ENCODE peak calls at places on chromosomes 7 and 10, in eight cellular contexts. P is SJSA1, F is psoas muscle, G is adrenal gland, A is left ventricle myocardium inferior, D is neural progenitor cell, J is tibial nerve, S is transverse colon. T is an unnamed sample. For H3K4me1, the result is how much of the 10 kb centered on the place peaks cover.

GRCh38 chr10:75894761-75895160 is 463.3 kb downstream of the LRMDA start:
- DNase-seq in P (no peak), F (no peak), G (no peak), A (no peak), D (no peak), J (no peak), S (no peak), T (no peak)

GRCh38 chr7:116732788-116733709 is 61.1 kb downstream of the MET start:
- DNase-seq in P (no peak), F (no peak), G (no peak), A (no peak), D (no peak), J (no peak), S (no peak), T (no peak)

GRCh38 chr10:121511943-121512342 is 86.3 kb downstream of the FGFR2 start:
- DNase-seq in P (no peak), F (no peak), G (no peak), A (no peak), D (no peak), J (no peak), S (no peak), T (no peak)

GRCh38 chr10:28569506-28570159 is 36.7 kb downstream of the WAC start:
- DNase-seq in P (no peak), F (no peak), G (no peak), A (no peak), D (no peak), J (no peak), S (no peak), T (no peak)

GRCh38 chr7:91772100-91772794 is 108.3 kb downstream of the MTERF1 start:
- DNase-seq in P (no peak), F (no peak), G (no peak), A (no peak), D (no peak), J (no peak), S (peak), T (no peak)

GRCh38 chr10:75211007-75211735 is 575 bp downstream of the VDAC2 start:
- DNase-seq in P (peak), F (no peak), G (no peak), A (no peak), D (no peak), J (no peak), S (peak), T (peak)

GRCh38 chr10:63416376-63416775 is 49.4 kb downstream of the JMJD1C start:
- DNase-seq in P (no peak), F (no peak), G (no peak), A (no peak), D (no peak), J (no peak), S (no peak), T (no peak)

GRCh38 chr10:11539191-11539868 is 72.1 kb downstream of the USP6NL start:
- DNase-seq in P (peak), F (no peak), G (no peak), A (no peak), D (no peak), J (no peak), S (no peak), T (no peak)

GRCh38 chr10:46175831-46176230 is 111.0 kb upstream of the ANTXRL start:
- DNase-seq in P (no peak), F (no peak), G (no peak), A (no peak), D (no peak), J (no peak), S (no peak), T (no peak)

GRCh38 chr7:151247611-151248176 is 800 bp downstream of the SMARCD3 start:
- DNase-seq in P (no peak), F (no peak), G (no peak), A (no peak), D (peak), J (no peak), S (no peak), T (peak)

GRCh38 chr7:113120647-113121046 is 2.3 kb upstream of the SMIM30 start:
- DNase-seq in P (no peak), F (no peak), G (no peak), A (no peak), D (no peak), J (no peak), S (no peak), T (no peak)

GRCh38 chr10:78806805-78807221 is 262.0 kb upstream of the ZMIZ1 start:
- DNase-seq in P (no peak), F (no peak), G (no peak), A (no peak), D (no peak), J (no peak), S (no peak), T (no peak)

GRCh38 chr7:1849351-1849951 is 179.4 kb downstream of the ELFN1 start:
- DNase-seq in P (no peak), F (peak), G (no peak), A (no peak), D (no peak), J (no peak), S (no peak), T (no peak)

GRCh38 chr7:106841896-106842390 is 23.1 kb upstream of the PIK3CG start:
- DNase-seq in P (peak), F (no peak), G (no peak), A (no peak), D (peak), J (no peak), S (no peak), T (no peak)

GRCh38 chr7:140016540-140016939 is 46.2 kb downstream of the PARP12 start:
- DNase-seq in P (no peak), F (no peak), G (no peak), A (no peak), D (no peak), J (no peak), S (no peak), T (no peak)

GRCh38 chr7:140017543-140017942 is 45.2 kb downstream of the PARP12 start:
- DNase-seq in P (no peak), F (no peak), G (no peak), A (no peak), D (no peak), J (no peak), S (no peak), T (no peak)

GRCh38 chr7:140015471-140015970 is 47.2 kb downstream of the PARP12 start:
- DNase-seq in P (no peak), F (no peak), G (no peak), A (no peak), D (no peak), J (no peak), S (no peak), T (no peak)

GRCh38 chr7:140018125-140019043 is 44.4 kb downstream of the PARP12 start:
- DNase-seq in P (no peak), F (no peak), G (no peak), A (no peak), D (no peak), J (no peak), S (no peak), T (no peak)

GRCh38 chr7:140017034-140017433 is 45.7 kb downstream of the PARP12 start:
- DNase-seq in P (no peak), F (no peak), G (no peak), A (no peak), D (no peak), J (no peak), S (no peak), T (no peak)
- H3K4me1 ChIP-seq in P (under half), F (under half), G (under half), A (under half), D (under half), J (under half), S (under half), T (under half)

DNA sequence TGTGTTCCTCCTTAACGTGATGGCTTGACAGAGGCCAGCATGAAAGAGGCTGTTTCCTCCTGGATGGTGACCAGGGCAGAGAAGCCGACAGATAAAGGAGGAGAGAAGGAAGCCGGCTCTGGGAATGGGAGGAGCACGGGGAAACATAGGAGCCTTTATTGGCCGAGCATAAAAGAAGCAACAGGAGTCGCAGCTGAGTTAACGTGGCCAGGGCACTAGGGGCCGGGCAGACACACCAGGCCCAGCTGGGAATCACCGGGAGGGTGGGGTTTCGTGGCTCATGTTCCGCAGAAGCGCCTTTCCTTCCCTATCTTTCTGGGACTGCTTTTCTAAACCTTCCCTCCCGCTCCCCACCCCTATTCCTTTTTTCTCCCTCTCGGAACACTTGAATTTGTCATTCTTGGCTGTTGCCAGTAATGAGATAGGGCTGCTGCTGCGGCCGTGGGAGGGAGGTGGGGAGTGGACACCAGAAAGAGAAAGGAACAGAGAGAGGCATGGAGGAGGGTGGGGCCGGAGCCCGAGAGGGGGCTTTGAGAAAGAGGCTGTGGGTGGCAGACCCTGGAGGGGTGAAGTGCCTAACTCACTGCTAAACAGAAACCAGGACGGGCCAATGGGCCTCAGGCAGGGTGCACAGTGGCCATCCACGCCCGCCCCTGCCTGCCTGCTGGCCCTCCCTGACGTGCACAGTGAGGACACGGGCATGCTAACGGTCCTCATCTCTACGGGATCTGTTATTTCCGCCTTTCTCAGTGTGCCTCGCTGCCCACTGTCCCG is 65.2 kb downstream of the COL13A1 start:
- DNase-seq in P (peak), F (no peak), G (peak), A (peak), D (peak), J (no peak), S (peak), T (peak)
- H3K4me1 ChIP-seq in P (half or more), F (under half), G (under half), A (under half), D (half or more), J (under half), S (under half), T (under half)

GRCh38 chr7:41701542-41701941 is 1.3 kb downstream of the INHBA start:
- DNase-seq in P (no peak), F (no peak), G (no peak), A (no peak), D (peak), J (no peak), S (no peak), T (no peak)
- H3K4me1 ChIP-seq in P (half or more), F (under half), G (under half), A (under half), D (under half), J (under half), S (under half), T (under half)

GRCh38 chr10:24417053-24417452 is 208.1 kb downstream of the KIAA1217 start:
- DNase-seq in P (no peak), F (no peak), G (no peak), A (no peak), D (no peak), J (no peak), S (no peak), T (peak)
- H3K4me1 ChIP-seq in P (under half), F (under half), G (under half), A (under half), D (under half), J (under half), S (under half), T (under half)

GRCh38 chr7:24963218-24963617 is 16.8 kb downstream of the OSBPL3 start:
- DNase-seq in P (no peak), F (peak), G (peak), A (no peak), D (no peak), J (no peak), S (peak), T (peak)
- H3K4me1 ChIP-seq in P (under half), F (under half), G (under half), A (under half), D (under half), J (under half), S (under half), T (under half)

DNA sequence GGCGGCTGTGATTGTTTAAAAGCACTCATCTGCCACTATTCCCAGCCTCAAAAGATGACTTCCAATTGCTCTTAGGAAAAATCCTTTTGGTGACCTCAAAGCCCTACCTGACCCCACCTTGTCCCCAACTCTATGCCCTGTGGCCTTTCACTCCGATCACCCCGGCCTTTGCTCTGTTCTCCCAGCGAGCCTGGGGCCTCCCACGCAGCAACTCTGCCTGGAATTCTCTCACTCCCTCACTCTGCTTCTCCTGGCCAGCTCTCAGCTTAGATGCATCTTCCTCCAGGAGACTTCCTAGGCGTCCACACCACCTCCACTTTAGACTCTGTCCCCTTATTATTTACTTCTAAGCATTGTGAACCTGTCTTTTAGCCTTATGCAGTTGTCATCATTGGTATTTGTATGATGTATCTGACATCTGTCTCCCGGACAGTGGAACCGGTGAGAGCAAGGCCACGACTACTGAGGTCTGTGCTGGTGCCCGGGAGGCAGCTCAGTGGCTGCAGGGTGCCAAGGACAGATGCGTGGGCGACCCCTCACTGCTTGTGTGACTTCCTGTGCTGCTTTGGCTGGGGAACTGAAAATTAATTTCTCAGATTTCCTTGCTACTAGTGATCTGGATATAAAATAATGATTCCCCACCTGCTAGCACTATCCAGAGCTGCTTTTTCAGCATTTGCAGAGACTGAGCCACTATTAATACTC is 63.0 kb downstream of the PIP4K2A start:
- DNase-seq in P (no peak), F (no peak), G (peak), A (no peak), D (no peak), J (no peak), S (no peak), T (peak)
- H3K4me1 ChIP-seq in P (under half), F (under half), G (under half), A (half or more), D (half or more), J (half or more), S (under half), T (under half)

DNA sequence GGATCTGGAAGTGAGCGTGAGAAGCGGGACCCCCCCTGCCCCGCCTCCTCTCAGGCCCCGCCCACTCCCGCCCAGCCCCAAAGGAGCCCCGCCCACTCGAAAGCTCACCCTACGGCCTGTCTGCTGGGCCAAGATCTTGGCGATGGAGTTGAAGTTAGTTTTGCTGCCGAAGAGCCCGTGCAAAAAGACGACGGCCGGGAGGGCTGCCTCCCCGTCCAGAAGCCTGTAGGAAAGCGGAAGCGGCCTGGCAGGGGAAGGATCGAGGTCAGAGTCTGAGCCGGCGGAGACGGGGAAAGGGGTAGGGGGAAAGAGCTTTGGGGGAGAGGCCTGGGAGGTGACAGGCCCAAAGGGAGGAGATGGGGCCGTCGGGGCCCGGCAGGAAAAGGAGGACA is 386 bp downstream of the ABHD11 start:
- DNase-seq in P (peak), F (peak), G (peak), A (peak), D (peak), J (peak), S (peak), T (peak)
- H3K4me1 ChIP-seq in P (under half), F (under half), G (under half), A (under half), D (under half), J (under half), S (under half), T (under half)

DNA sequence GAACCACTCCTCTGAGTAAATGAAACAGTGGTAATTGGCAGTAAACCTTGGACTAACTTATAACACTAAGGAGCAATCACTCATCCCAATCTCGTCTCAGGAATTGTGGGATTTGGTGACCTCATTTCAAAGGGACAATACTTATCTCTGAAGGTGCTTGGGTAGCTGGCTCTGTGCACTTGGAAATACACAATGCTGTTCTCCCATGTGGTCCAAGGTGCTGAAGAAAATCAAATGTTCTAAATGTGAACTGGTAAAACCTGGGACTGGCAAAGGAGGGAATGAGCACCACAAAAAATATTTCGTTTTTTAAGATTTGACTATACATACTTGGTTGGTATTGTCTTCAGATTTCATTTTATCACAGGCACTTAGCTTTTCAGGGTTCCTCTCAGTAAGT is 1193.0 kb downstream of the SORCS1 start:
- DNase-seq in P (no peak), F (no peak), G (no peak), A (no peak), D (no peak), J (no peak), S (no peak), T (no peak)
- H3K4me1 ChIP-seq in P (under half), F (under half), G (under half), A (under half), D (under half), J (under half), S (under half), T (under half)

DNA sequence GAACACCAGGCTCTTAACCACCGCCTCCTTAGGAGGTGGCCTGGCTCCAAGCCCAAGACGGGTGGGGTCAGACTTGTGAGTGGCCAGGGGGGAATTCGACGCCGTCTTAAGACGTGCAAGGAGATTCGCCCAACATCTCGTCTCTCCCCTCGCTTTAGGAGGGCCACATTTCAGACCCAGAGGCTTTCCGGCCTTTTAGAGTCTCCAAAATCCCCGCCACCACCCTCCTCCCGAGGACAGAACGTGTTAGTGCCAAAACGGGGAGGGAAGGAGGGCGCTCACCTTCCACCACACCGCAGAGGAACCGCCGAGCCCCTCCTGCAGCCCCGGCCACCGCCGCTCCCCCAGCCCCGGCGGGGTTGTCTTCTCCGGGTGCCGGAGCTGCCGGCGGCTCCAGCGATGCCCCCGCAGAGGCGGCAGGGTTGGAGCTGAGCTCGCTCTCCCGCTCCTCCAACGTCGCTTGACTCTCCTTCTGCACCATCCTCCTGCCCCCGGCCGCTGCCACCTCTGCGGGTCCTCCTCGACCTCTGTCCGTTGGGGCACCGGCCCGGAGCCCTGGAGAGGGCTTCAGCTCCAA is 614 bp downstream of the OGA start:
- DNase-seq in P (peak), F (peak), G (peak), A (peak), D (peak), J (peak), S (peak), T (peak)
- H3K4me1 ChIP-seq in P (under half), F (under half), G (under half), A (half or more), D (under half), J (under half), S (under half), T (under half)

GRCh38 chr10:32347363-32347735 is 391 bp upstream of the EPC1 start:
- DNase-seq in P (no peak), F (no peak), G (no peak), A (no peak), D (no peak), J (no peak), S (no peak), T (no peak)
- H3K4me1 ChIP-seq in P (under half), F (under half), G (under half), A (half or more), D (under half), J (half or more), S (under half), T (under half)